ENCODE peak calls at places on chromosomes 12 and 14, in four cellular contexts. X is heart left ventricle, G is Calu3, T is mammary epithelial cell. A is an unnamed sample.

GRCh38 chr12:60752589-60752988 is 1156.8 kb downstream of the SLC16A7 start:
- DNase-seq in X (no peak), G (no peak), T (no peak), A (no peak)

GRCh38 chr12:818733-819132 is 66.4 kb downstream of the WNK1 start:
- DNase-seq in X (no peak), G (no peak), T (no peak), A (no peak)

GRCh38 chr12:130307859-130308258 is 29.8 kb upstream of the PIWIL1 start:
- DNase-seq in X (no peak), G (no peak), T (no peak), A (no peak)

GRCh38 chr14:102437997-102438922 is 71.3 kb downstream of the ANKRD9 start:
- DNase-seq in X (peak), G (peak), T (peak), A (peak)

GRCh38 chr12:42481368-42481767 is 108.2 kb downstream of the PRICKLE1 start:
- DNase-seq in X (no peak), G (no peak), T (no peak), A (no peak)

GRCh38 chr12:80857311-80857710 is 80.4 kb downstream of the LIN7A start:
- DNase-seq in X (no peak), G (no peak), T (no peak), A (no peak)

GRCh38 chr12:92485356-92486348 is 217.1 kb upstream of the PLEKHG7 start:
- DNase-seq in X (no peak), G (no peak), T (no peak), A (no peak)

GRCh38 chr12:78917513-78917912 is 52.9 kb downstream of the SYT1 start:
- DNase-seq in X (no peak), G (no peak), T (no peak), A (no peak)

GRCh38 chr12:96986883-96987523 is 79.9 kb downstream of the NEDD1 start:
- DNase-seq in X (no peak), G (peak), T (no peak), A (no peak)

GRCh38 chr12:89384050-89384749 is 31.9 kb upstream of the DUSP6 start:
- DNase-seq in X (peak), G (peak), T (peak), A (no peak)

GRCh38 chr12:779745-780734 is 27.7 kb downstream of the WNK1 start:
- DNase-seq in X (no peak), G (no peak), T (peak), A (no peak)

GRCh38 chr12:27277846-27278260 is 33.8 kb downstream of the STK38L start:
- DNase-seq in X (no peak), G (peak), T (peak), A (no peak)

GRCh38 chr12:19431407-19432308 is 7.6 kb upstream of the AEBP2 start:
- DNase-seq in X (no peak), G (peak), T (peak), A (no peak)

GRCh38 chr14:101711041-101711861 is 50.3 kb upstream of the PPP2R5C start:
- DNase-seq in X (no peak), G (no peak), T (no peak), A (peak)

GRCh38 chr12:42039146-42039545 is 105.5 kb downstream of the GXYLT1 start:
- DNase-seq in X (no peak), G (peak), T (peak), A (no peak)

GRCh38 chr14:54881235-54881760 is 21.3 kb downstream of the GCH1 start:
- DNase-seq in X (no peak), G (no peak), T (peak), A (no peak)

GRCh38 chr14:98219638-98220037 is 1052.4 kb downstream of the BCL11B start:
- DNase-seq in X (no peak), G (no peak), T (no peak), A (no peak)

GRCh38 chr14:50875359-50876090 is 3.7 kb downstream of the ABHD12B start:
- DNase-seq in X (no peak), G (no peak), T (no peak), A (no peak)

GRCh38 chr14:61256826-61257468 is 24.2 kb downstream of the TMEM30B start:
- DNase-seq in X (no peak), G (no peak), T (no peak), A (no peak)

GRCh38 chr12:46260153-46260912 is 8.5 kb downstream of the SLC38A1 start:
- DNase-seq in X (no peak), G (no peak), T (no peak), A (no peak)

GRCh38 chr14:58808828-58809227 is 171.1 kb downstream of the DACT1 start:
- DNase-seq in X (no peak), G (peak), T (no peak), A (no peak)

GRCh38 chr14:68548194-68549056 is 244.4 kb downstream of the ZFP36L1 start:
- DNase-seq in X (peak), G (no peak), T (peak), A (peak)

DNA sequence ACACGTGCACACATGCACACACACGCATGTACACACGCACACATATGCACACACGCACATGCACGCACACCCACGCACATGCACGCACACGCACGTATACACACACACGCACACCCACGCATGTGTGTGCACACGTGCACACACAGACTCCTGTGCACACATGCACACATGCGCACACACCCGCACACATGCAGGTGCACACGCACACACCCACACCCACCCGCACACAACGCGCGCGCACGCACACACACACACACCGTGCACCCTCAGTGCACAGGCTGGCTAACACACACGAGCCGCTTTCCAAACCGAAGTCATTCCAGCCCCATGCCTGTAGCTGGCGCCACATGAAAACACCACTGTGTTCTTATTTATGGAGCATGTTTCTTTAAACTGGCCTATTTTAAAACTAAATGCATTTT is 45.3 kb downstream of the GALNT9 start:
- DNase-seq in X (no peak), G (no peak), T (no peak), A (no peak)
- TF ChIP-seq CTCF in X (no peak), G (no peak), T (no peak), A (peak)

GRCh38 chr12:44876554-44877275 is 600 bp upstream of the NELL2 start:
- DNase-seq in X (no peak), G (peak), T (peak), A (no peak)
- TF ChIP-seq CTCF in X (no peak), G (no peak), T (no peak), A (no peak)

GRCh38 chr14:22276913-22277816 is 311.9 kb downstream of the DAD1 start:
- DNase-seq in X (no peak), G (no peak), T (no peak), A (no peak)
- TF ChIP-seq CTCF in X (peak), G (peak), T (peak), A (peak)

DNA sequence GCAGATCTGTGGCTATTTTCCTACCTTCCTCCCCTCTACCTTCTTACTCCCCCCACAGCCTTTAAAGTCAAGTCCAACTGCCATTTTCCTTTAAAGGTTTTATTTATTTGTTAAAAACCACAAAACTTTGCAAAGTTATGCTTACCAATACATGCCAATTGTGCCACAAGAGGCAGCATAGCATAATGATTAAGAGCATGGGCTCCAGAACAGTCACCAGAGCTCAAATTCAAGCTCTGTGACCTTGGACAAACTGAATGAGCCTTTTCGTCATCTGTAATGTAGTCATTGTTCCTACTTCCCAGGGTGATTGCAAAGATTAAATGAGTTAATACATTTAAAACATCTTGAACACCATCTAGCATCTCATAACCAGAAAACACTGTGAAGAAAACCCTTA is 13.0 kb upstream of the FMNL3 start:
- DNase-seq in X (no peak), G (no peak), T (no peak), A (no peak)
- TF ChIP-seq CTCF in X (no peak), G (no peak), T (no peak), A (no peak)

GRCh38 chr12:77213316-77213715 is 147.9 kb upstream of the E2F7 start:
- DNase-seq in X (no peak), G (peak), T (no peak), A (no peak)
- TF ChIP-seq CTCF in X (peak), G (no peak), T (no peak), A (no peak)

GRCh38 chr14:24113379-24113800 is 1.2 kb upstream of the DCAF11 start:
- DNase-seq in X (no peak), G (no peak), T (no peak), A (no peak)
- TF ChIP-seq CTCF in X (no peak), G (no peak), T (no peak), A (no peak)

A was measured in osteocyte.